ENCODE peak calls at places on chromosomes 4 and X, in ten cellular contexts. X is lower lobe of right lung; A is upper lobe of left lung; I is OCI-LY7; R is upper lobe of right lung; B is mammary epithelial cell; J is prostate gland; D is CD4-positive, alpha-beta memory T cell; T is psoas muscle; F is GM23248. H is an unnamed sample. For H3K4me1, the result is how much of the 10 kb centered on the place peaks cover.

GRCh38 chr4:13766722-13767495 is 139.4 kb upstream of the BOD1L1 start:
- DNase-seq in X (no peak), A (no peak), I (no peak), R (no peak), B (peak), J (no peak), D (no peak), T (no peak), F (no peak), H (no peak)

GRCh38 chr4:67736262-67736661 is 17.9 kb downstream of the GNRHR start:
- DNase-seq in X (no peak), A (no peak), I (no peak), R (no peak), B (no peak), J (no peak), D (no peak), T (no peak), F (no peak), H (no peak)

GRCh38 chr4:121126449-121127006 is 37.6 kb downstream of the TNIP3 start:
- DNase-seq in X (no peak), A (no peak), I (no peak), R (no peak), B (no peak), J (no peak), D (no peak), T (no peak), F (no peak), H (no peak)

GRCh38 chr4:72169861-72170260 is 138.1 kb downstream of the NPFFR2 start:
- DNase-seq in X (no peak), A (no peak), I (no peak), R (no peak), B (no peak), J (no peak), D (no peak), T (no peak), F (no peak), H (no peak)

GRCh38 chr4:52822583-52823477 is 39.3 kb upstream of the RASL11B start:
- DNase-seq in X (no peak), A (no peak), I (no peak), R (no peak), B (peak), J (no peak), D (no peak), T (no peak), F (peak), H (no peak)

GRCh38 chr4:183158062-183158461 is 59.0 kb downstream of the WWC2 start:
- DNase-seq in X (no peak), A (no peak), I (no peak), R (no peak), B (no peak), J (no peak), D (no peak), T (no peak), F (peak), H (no peak)

GRCh38 chrX:2710041-2710471 is 19.0 kb downstream of the CD99 start:
- DNase-seq in X (no peak), A (no peak), I (no peak), R (no peak), B (peak), J (no peak), D (peak), T (no peak), F (peak), H (no peak)

GRCh38 chrX:13373807-13374187 is 53.9 kb upstream of the ATXN3L start:
- DNase-seq in X (no peak), A (no peak), I (no peak), R (no peak), B (peak), J (no peak), D (no peak), T (no peak), F (peak), H (no peak)

GRCh38 chrX:120380699-120381098 is 18.8 kb downstream of the ATP1B4 start:
- DNase-seq in X (no peak), A (no peak), I (peak), R (no peak), B (peak), J (peak), D (peak), T (no peak), F (peak), H (no peak)

GRCh38 chr4:174278467-174278866 is 5.0 kb downstream of the FBXO8 start:
- DNase-seq in X (no peak), A (no peak), I (no peak), R (no peak), B (peak), J (no peak), D (no peak), T (no peak), F (no peak), H (no peak)

GRCh38 chr4:147339116-147339515 is 141.8 kb upstream of the EDNRA start:
- DNase-seq in X (no peak), A (no peak), I (no peak), R (no peak), B (no peak), J (no peak), D (no peak), T (no peak), F (no peak), H (no peak)

GRCh38 chr4:1055721-1056590 is 44.5 kb downstream of the FGFRL1 start:
- DNase-seq in X (no peak), A (no peak), I (peak), R (peak), B (no peak), J (peak), D (peak), T (peak), F (no peak), H (no peak)

GRCh38 chr4:99461623-99462401 is 26.7 kb upstream of the ADH7 start:
- DNase-seq in X (no peak), A (no peak), I (no peak), R (no peak), B (no peak), J (no peak), D (no peak), T (no peak), F (no peak), H (no peak)

DNA sequence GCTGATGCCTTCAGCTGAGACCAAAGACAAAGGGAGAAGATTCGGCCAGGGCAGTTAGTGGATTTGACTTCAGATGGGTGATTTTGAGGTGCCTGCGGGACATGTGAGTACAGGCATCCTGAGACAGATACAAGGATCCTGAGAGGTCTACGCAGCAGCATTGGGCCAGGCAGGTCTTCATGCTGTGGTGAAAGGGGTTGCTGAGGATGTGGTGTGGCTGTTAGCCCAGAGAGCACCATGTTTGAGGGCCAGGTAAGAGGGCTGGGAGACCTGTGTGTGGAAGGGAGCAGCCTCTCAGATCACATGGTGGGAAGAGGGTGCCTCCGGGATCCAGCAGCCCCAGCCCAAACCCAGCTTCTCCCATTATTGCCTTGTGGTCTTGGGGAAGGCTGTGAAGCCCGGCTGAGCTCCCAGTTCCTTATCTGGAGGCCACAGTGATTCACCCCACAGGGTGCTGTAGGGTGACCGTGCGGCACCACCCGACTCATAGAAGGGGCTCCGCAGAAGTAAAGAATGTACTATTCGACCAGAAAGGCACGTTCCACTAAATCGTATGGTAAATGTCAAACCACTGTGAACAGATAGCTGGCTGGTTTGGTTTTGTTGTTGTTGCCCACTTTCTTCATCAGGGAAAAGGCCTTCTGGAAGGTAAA is 27.7 kb upstream of the TADA2B start:
- DNase-seq in X (no peak), A (no peak), I (no peak), R (no peak), B (no peak), J (no peak), D (no peak), T (no peak), F (no peak), H (no peak)
- H3K27ac ChIP-seq in X (no peak), A (no peak), I (no peak), R (no peak), B (no peak), J (no peak), D (no peak), T (no peak), F (no peak), H (no peak)

DNA sequence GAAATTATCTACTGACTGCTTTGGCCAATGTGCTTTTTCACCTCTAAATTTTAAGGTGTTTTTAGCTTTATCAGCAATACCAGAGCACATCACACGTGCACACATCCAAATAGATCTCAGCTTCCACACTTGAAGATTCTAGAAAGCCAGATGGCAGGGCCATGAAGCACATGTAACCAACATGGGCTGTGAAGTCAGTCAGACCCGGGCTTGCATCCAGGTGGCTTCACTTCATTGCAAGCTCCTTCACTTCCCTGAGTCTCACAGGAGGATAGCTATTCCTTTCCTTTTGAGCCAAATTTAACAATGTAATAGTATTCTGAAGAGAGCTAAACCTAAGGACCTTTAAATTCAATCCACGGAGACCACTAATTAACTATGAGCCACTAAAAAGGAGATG is 86.5 kb downstream of the SH3RF1 start:
- DNase-seq in X (no peak), A (no peak), I (no peak), R (no peak), B (no peak), J (peak), D (no peak), T (no peak), F (peak), H (no peak)
- H3K4me1 ChIP-seq in X (under half), A (under half), I (under half), R (under half), B (under half), J (under half), D (under half), T (under half), F (under half), H (under half)

GRCh38 chr4:151304226-151304625 is 21.2 kb downstream of the SH3D19 start:
- DNase-seq in X (no peak), A (no peak), I (no peak), R (no peak), B (no peak), J (no peak), D (no peak), T (no peak), F (no peak), H (no peak)
- H3K27ac ChIP-seq in X (no peak), A (no peak), I (no peak), R (no peak), B (peak), J (no peak), D (no peak), T (no peak), F (no peak), H (no peak)

DNA sequence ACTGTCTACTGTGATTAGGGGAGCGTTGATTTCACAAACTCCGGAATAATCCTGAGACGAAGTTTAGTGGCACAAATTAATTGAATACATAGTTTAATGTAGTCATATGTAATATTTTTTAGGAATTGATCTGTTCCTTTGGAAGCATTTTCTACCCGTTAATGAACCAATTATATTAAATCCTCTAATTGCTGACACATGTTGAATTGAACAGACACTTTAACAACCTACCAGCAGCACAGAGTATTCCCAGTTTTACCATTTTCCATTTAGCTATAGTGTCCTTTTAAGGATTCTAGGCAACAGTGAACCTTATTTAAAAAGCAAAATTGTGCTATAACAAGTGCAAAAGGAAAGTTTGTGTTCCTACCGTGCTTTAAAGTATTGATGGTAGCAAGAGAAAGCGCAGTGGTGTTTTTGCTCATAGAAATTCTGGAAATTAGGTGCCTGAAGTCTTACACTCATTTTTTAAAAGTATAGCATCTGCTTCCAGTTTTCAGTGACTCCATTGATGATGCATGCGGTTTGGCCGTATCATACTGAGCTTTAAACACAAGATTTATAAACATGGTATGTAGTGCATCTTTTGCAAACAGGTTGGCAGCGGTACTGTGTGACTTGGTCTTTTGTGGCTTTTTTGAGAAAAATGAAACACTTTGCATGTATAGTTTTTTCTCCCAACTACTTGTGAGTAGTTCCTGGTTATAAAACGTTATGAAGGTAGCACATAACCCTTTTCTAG is 1.8 kb downstream of the DDX3X start:
- DNase-seq in X (no peak), A (no peak), I (no peak), R (no peak), B (peak), J (no peak), D (peak), T (no peak), F (peak), H (no peak)
- H3K4me1 ChIP-seq in X (under half), A (under half), I (under half), R (under half), B (under half), J (under half), D (under half), T (under half), F (under half), H (under half)

GRCh38 chr4:26110493-26110892 is 196.5 kb downstream of the SMIM20 start:
- DNase-seq in X (no peak), A (no peak), I (no peak), R (no peak), B (no peak), J (no peak), D (no peak), T (no peak), F (no peak), H (no peak)

GRCh38 chr4:26108024-26108423 is 194.0 kb downstream of the SMIM20 start:
- DNase-seq in X (no peak), A (no peak), I (no peak), R (no peak), B (no peak), J (no peak), D (no peak), T (no peak), F (no peak), H (no peak)

GRCh38 chr4:26105815-26106699 is 192.0 kb downstream of the SMIM20 start:
- DNase-seq in X (no peak), A (no peak), I (no peak), R (no peak), B (peak), J (no peak), D (no peak), T (no peak), F (peak), H (no peak)

GRCh38 chr4:26104056-26104685 is 190.2 kb downstream of the SMIM20 start:
- DNase-seq in X (no peak), A (no peak), I (no peak), R (no peak), B (no peak), J (no peak), D (no peak), T (no peak), F (no peak), H (no peak)

DNA sequence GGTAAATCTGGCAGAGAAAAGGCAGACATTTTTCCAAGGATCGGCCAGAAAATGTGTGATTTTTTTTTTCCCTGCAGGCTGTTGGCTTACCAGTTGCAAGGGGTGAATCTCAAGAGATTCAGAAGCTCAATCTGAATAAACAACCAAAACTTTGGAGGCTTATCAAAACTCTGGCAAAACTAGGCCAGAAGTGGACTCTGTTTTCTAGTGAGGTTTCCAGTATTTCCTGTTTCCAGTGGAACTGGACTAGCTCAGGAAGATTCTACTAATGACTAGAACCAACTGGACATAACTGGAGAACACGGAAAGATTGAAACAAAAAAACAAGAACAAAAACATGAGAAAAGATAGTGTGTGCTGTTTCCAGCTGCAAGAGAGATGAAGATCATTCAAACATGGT is 191.4 kb downstream of the SMIM20 start:
- DNase-seq in X (no peak), A (no peak), I (no peak), R (no peak), B (no peak), J (no peak), D (no peak), T (no peak), F (no peak), H (no peak)
- H3K27ac ChIP-seq in X (no peak), A (no peak), I (no peak), R (no peak), B (no peak), J (no peak), D (no peak), T (peak), F (no peak), H (no peak)

DNA sequence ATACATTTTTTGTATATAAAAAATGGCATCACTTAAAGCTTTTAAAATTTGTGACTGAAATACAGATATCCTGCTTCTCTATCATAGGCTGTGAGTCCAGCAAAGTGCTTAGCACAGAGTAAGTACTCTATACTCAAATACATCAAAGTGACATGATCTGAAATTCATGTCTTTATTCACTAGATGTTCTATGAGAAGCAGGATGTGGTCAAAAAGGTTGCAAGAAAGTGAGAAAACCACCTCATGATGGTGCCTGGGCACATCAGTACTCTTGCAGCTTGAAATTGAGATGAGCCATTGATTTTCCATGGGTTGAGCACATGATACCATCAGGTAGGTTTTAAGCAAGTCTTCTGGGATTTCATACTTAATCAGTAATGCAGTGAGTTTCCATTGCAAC is 20.4 kb upstream of the SFRP2 start:
- DNase-seq in X (no peak), A (no peak), I (no peak), R (no peak), B (no peak), J (no peak), D (no peak), T (no peak), F (no peak), H (no peak)
- H3K4me1 ChIP-seq in X (under half), A (under half), I (under half), R (under half), B (under half), J (under half), D (under half), T (under half), F (under half), H (under half)

H was measured in esophagus squamous epithelium.